ENCODE peak calls at places on chromosome 6, in eight cellular contexts. W is ovary; E is naive thymus-derived CD4-positive, alpha-beta T cell; L is WERI-Rb-1; M is SJSA1; V is heart right ventricle; T is GM06990; D is A549. Q is an unnamed sample.

GRCh38 chr6:111482236-111482958 is 621 bp downstream of the REV3L start:
- DNase-seq in D (no peak), L (peak; percentile 52), V (peak; percentile 43), W (peak; percentile 78), M (peak; percentile 67), T (peak; percentile 76), E (peak; percentile 52), Q (no peak)

GRCh38 chr6:167162591-167162990 is 4.8 kb upstream of the GPR31 start:
- DNase-seq in E (no peak), M (no peak), W (no peak), L (no peak), V (no peak), D (no peak), T (no peak), Q (no peak)

GRCh38 chr6:100376103-100376502 is 88.6 kb downstream of the SIM1 start:
- DNase-seq in L (no peak), T (no peak), W (no peak), M (no peak), V (no peak), D (no peak), E (no peak), Q (no peak)

GRCh38 chr6:138724015-138724414 is 49.6 kb upstream of the CCDC28A start:
- DNase-seq in W (no peak), V (peak; percentile 43), E (no peak), L (no peak), T (no peak), M (no peak), D (no peak), Q (no peak)

GRCh38 chr6:28537065-28537464 is 11.4 kb downstream of the GPX5 start:
- DNase-seq in E (no peak), V (no peak), D (no peak), M (no peak), T (no peak), L (no peak), W (no peak), Q (no peak)

GRCh38 chr6:44969446-44970175 is 358.5 kb upstream of the RUNX2 start:
- DNase-seq in M (no peak), V (no peak), T (no peak), L (no peak), W (no peak), E (peak; percentile 14), D (no peak), Q (no peak)

GRCh38 chr6:66731310-66731709 is 1024.3 kb upstream of the EYS start:
- DNase-seq in W (no peak), V (no peak), E (no peak), M (no peak), T (no peak), D (no peak), L (no peak), Q (no peak)

GRCh38 chr6:67640462-67640861 is 994.6 kb upstream of the ADGRB3 start:
- DNase-seq in L (no peak), M (no peak), W (no peak), E (no peak), D (no peak), V (no peak), T (no peak), Q (no peak)

GRCh38 chr6:52293067-52293466 is 8.5 kb upstream of the MCM3 start:
- DNase-seq in W (no peak), T (no peak), E (no peak), D (no peak), V (no peak), L (peak; percentile 45), M (no peak), Q (no peak)

GRCh38 chr6:10722820-10723651 is at the start of gene TMEM14C:
- DNase-seq in W (peak; percentile 98), V (peak; percentile 99), E (peak; percentile 64), D (peak; percentile 91), T (peak; percentile 94), M (peak; percentile 95), L (peak; percentile 100), Q (peak; percentile 85)

GRCh38 chr6:137736048-137736846 is 130.8 kb upstream of the TNFAIP3 start:
- DNase-seq in W (no peak), M (no peak), V (no peak), D (no peak), T (peak; percentile 28), E (no peak), L (no peak), Q (no peak)

GRCh38 chr6:4712291-4712690 is 63.9 kb upstream of the CDYL start:
- DNase-seq in V (no peak), T (no peak), L (no peak), W (no peak), D (no peak), M (no peak), E (no peak), Q (no peak)

GRCh38 chr6:135703621-135704020 is 147.9 kb upstream of the PDE7B start:
- DNase-seq in T (peak; percentile 21), L (no peak), E (no peak), V (no peak), W (no peak), D (no peak), M (no peak), Q (no peak)

GRCh38 chr6:128479991-128480390 is 40.4 kb downstream of the PTPRK start:
- DNase-seq in D (no peak), E (no peak), W (no peak), M (no peak), V (no peak), L (no peak), T (no peak), Q (no peak)

DNA sequence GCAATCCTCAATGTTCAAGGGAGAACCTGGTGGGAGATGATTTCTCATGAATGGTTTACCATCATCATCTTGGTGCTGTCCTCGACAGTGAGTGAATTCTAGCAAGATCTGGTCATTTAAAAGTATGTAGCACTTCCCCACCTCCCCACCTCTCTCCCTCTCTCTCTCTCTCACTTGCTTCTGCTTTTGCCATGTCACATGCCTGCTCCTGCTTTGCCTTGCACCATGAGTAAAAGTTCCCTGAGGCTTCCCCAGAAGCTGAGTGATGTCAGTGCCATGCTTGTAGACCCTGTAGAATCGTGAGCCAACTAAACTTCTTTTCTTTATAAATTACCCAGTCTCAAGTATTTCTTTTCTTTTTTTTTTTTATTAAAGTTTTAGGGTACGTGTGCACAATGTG is 60.4 kb downstream of the DST start:
- DNase-seq in W (no peak), E (no peak), V (no peak), M (no peak), T (no peak), L (no peak), D (no peak), Q (no peak)
- H3K4me3 ChIP-seq in W (no peak overlapping the region), E (no peak overlapping the region), V (no peak overlapping the region), M (no peak overlapping the region), T (no peak overlapping the region), L (no peak overlapping the region), D (no peak overlapping the region), Q (no peak overlapping the region)

GRCh38 chr6:77834591-77834996 is 181.8 kb downstream of the MEI4 start:
- DNase-seq in E (no peak), M (no peak), W (no peak), D (no peak), T (no peak), L (no peak), V (no peak), Q (no peak)
- H3K4me3 ChIP-seq in E (no peak overlapping the region), M (no peak overlapping the region), W (no peak overlapping the region), D (no peak overlapping the region), T (no peak overlapping the region), L (no peak overlapping the region), V (no peak overlapping the region), Q (no peak overlapping the region)

GRCh38 chr6:75427342-75427741 is 66.3 kb downstream of the FILIP1 start:
- DNase-seq in T (no peak), L (no peak), M (no peak), W (no peak), V (no peak), D (no peak), E (no peak), Q (no peak)

GRCh38 chr6:75431379-75431778 is 62.2 kb downstream of the FILIP1 start:
- DNase-seq in M (peak; percentile 30), W (no peak), E (no peak), D (no peak), V (peak; percentile 73), L (peak; percentile 53), T (no peak), Q (no peak)

GRCh38 chr6:75429304-75429703 is 64.3 kb downstream of the FILIP1 start:
- DNase-seq in L (no peak), E (no peak), W (no peak), V (no peak), M (no peak), T (no peak), D (no peak), Q (no peak)

GRCh38 chr6:75428204-75428603 is 65.4 kb downstream of the FILIP1 start:
- DNase-seq in M (no peak), L (no peak), W (no peak), E (no peak), V (no peak), D (no peak), T (no peak), Q (no peak)

GRCh38 chr6:75430631-75431345 is 62.8 kb downstream of the FILIP1 start:
- DNase-seq in M (no peak), V (no peak), W (no peak), D (no peak), T (no peak), E (no peak), L (peak; percentile 59), Q (no peak)
- H3K4me3 ChIP-seq in M (no peak overlapping the region), V (no peak overlapping the region), W (no peak overlapping the region), D (no peak overlapping the region), T (no peak overlapping the region), E (no peak overlapping the region), L (no peak overlapping the region), Q (no peak overlapping the region)

GRCh38 chr6:149249370-149250357 is 67.8 kb upstream of the TAB2 start:
- DNase-seq in L (no peak), T (no peak), D (no peak), W (no peak), M (peak; percentile 62), E (no peak), V (no peak), Q (no peak)

GRCh38 chr6:149246691-149247384 is 70.7 kb upstream of the TAB2 start:
- DNase-seq in M (no peak), L (no peak), W (no peak), T (peak; percentile 68), D (no peak), E (no peak), V (no peak), Q (no peak)

GRCh38 chr6:149250982-149251381 is 66.5 kb upstream of the TAB2 start:
- DNase-seq in D (no peak), L (no peak), W (no peak), T (no peak), E (no peak), M (no peak), V (no peak), Q (no peak)

GRCh38 chr6:149247385-149247763 is 70.1 kb upstream of the TAB2 start:
- DNase-seq in W (no peak), T (no peak), V (no peak), E (no peak), D (no peak), M (no peak), L (no peak), Q (no peak)

DNA sequence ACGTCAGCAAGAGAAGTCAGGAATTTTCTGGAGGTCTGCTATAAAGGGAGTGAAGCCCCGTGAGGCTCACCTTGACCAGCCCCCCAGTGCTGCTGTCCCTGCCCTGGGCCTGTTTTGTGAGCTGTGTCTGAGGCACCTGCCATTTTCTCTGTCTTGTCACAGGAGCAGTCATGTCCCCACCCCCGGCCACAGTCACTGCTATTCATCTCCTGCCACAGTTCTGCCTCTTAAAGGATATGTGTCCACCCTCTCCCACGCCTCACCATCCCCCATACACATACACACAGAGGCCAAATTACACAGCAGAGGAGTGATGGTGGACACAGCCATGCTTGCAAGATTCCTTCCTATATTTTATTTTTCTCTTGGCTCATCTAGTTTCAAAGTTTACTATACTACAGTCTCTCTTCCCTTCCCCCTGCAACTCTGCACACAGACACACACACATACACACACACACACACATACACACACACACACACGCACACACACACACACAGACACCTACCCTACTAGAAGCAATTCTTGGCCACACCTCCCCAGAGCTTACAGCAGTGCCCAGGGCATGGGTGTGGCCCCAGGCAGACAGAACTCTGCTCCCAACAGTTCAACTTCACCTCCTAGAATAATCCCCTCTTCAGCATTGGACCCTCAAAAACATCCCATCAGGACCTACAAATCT is 68.7 kb upstream of the TAB2 start:
- DNase-seq in W (no peak), V (no peak), L (no peak), T (no peak), E (no peak), D (no peak), M (peak; percentile 17), Q (no peak)
- H3K4me3 ChIP-seq in W (no peak overlapping the region), V (no peak overlapping the region), L (no peak overlapping the region), T (no peak overlapping the region), E (no peak overlapping the region), D (no peak overlapping the region), M (no peak overlapping the region), Q (no peak overlapping the region)

Q was measured in HFF-Myc.